ENCODE peak calls at places on chromosome 22, in five cellular contexts. N is Panc1, A is NCI-H1105 treated with DMSO at 0.1 percent for 48 hours, X is LHCN-M2, S is fibroblast of the conjunctiva. R is an unnamed sample.

GRCh38 chr22:38352436-38352835 is 35.2 kb upstream of the CSNK1E start:
- DNase-seq in N (no peak), A (no peak), X (no peak), S (no peak), R (no peak)

GRCh38 chr22:28187612-28188011 is 268.6 kb upstream of the PITPNB start:
- DNase-seq in N (no peak), A (no peak), X (no peak), S (no peak), R (no peak)

GRCh38 chr22:27986937-27987336 is 67.9 kb upstream of the PITPNB start:
- DNase-seq in N (no peak), A (no peak), X (no peak), S (no peak), R (no peak)

GRCh38 chr22:23182289-23183106 is 2.2 kb downstream of the BCR start:
- DNase-seq in N (no peak), A (peak; percentile 59), X (peak; percentile 19), S (no peak), R (peak; percentile 27)

GRCh38 chr22:42997577-42997976 is 17.4 kb downstream of the PACSIN2 start:
- DNase-seq in N (no peak), A (no peak), X (no peak), S (no peak), R (no peak)

GRCh38 chr22:28373841-28374240 is 305.8 kb downstream of the TTC28 start:
- DNase-seq in N (no peak), A (no peak), X (peak; percentile 9), S (no peak), R (no peak)

GRCh38 chr22:44179196-44179988 is 1.3 kb upstream of the PARVG start:
- DNase-seq in N (no peak), A (no peak), X (no peak), S (no peak), R (no peak)

GRCh38 chr22:30208631-30209603 is 37.6 kb downstream of the LIF start:
- DNase-seq in N (no peak), A (no peak), X (peak; percentile 63), S (no peak), R (peak; percentile 67)

GRCh38 chr22:49509016-49509415 is 318.7 kb downstream of the BRD1 start:
- DNase-seq in N (no peak), A (no peak), X (no peak), S (no peak), R (no peak)

GRCh38 chr22:42720263-42721044 is at the start of gene A4GALT:
- DNase-seq in N (no peak), A (no peak), X (no peak), S (no peak), R (no peak)

GRCh38 chr22:47377926-47378560 is 615.6 kb downstream of the TBC1D22A start:
- DNase-seq in N (no peak), A (no peak), X (no peak), S (no peak), R (no peak)

GRCh38 chr22:50138036-50138435 is 32.5 kb upstream of the PANX2 start:
- DNase-seq in N (no peak), A (no peak), X (no peak), S (no peak), R (no peak)

GRCh38 chr22:36191106-36191836 is 10.3 kb downstream of the APOL4 start:
- DNase-seq in N (no peak), A (no peak), X (peak; percentile 67), S (no peak), R (no peak)

GRCh38 chr22:42949159-42949558 is 65.8 kb downstream of the PACSIN2 start:
- DNase-seq in N (no peak), A (no peak), X (peak; percentile 64), S (no peak), R (peak; percentile 71)

GRCh38 chr22:44091021-44091721 is 67.1 kb downstream of the PARVB start:
- DNase-seq in N (no peak), A (no peak), X (peak; percentile 25), S (no peak), R (no peak)

GRCh38 chr22:30602049-30602448 is 4.9 kb upstream of the TCN2 start:
- DNase-seq in N (no peak), A (no peak), X (peak; percentile 30), S (no peak), R (peak; percentile 41)

GRCh38 chr22:28977481-28977971 is 84.1 kb downstream of the C22orf31 start:
- DNase-seq in N (no peak), A (no peak), X (peak; percentile 66), S (no peak), R (peak; percentile 56)

GRCh38 chr22:32469799-32470212 is 4.8 kb upstream of the FBXO7 start:
- DNase-seq in N (no peak), A (peak; percentile 15), X (peak; percentile 71), S (peak; percentile 43), R (peak; percentile 63)

GRCh38 chr22:42608481-42609361 is 6.0 kb downstream of the POLDIP3 start:
- DNase-seq in N (no peak), A (no peak), X (peak; percentile 79), S (no peak), R (peak; percentile 74)

GRCh38 chr22:45884201-45885067 is 92.5 kb downstream of the WNT7B start:
- DNase-seq in N (no peak), A (no peak), X (no peak), S (no peak), R (no peak)

GRCh38 chr22:48889887-48890692 is 937.6 kb downstream of the BRD1 start:
- DNase-seq in N (no peak), A (no peak), X (no peak), S (no peak), R (no peak)

GRCh38 chr22:29762263-29762662 is 4.5 kb downstream of the ZMAT5 start:
- DNase-seq in N (no peak), A (no peak), X (no peak), S (no peak), R (no peak)

GRCh38 chr22:30801695-30802094 is 107.0 kb downstream of the OSBP2 start:
- DNase-seq in N (no peak), A (no peak), X (no peak), S (no peak), R (no peak)

GRCh38 chr22:48868554-48868953 is 959.1 kb downstream of the BRD1 start:
- DNase-seq in N (no peak), A (no peak), X (no peak), S (no peak), R (no peak)

GRCh38 chr22:43862882-43863202 is 529 bp upstream of the SULT4A1 start:
- DNase-seq in N (no peak), A (no peak), X (no peak), S (no peak), R (no peak)

GRCh38 chr22:17782158-17782557 is 7.9 kb upstream of the BID start:
- DNase-seq in N (no peak), A (no peak), X (no peak), S (no peak), R (no peak)

R was measured in HT1080.